ENCODE peak calls at places on chromosomes 1 and 21, in six cellular contexts. F, L, C, O, V and W are unnamed samples. For H3F3A, the result is how much of the 10 kb centered on the place peaks cover.

GRCh38 chr1:68347415-68347814 is 102.3 kb downstream of the RPE65 start:
- DNase-seq in C (no peak), F (no peak), V (peak), L (no peak), O (no peak), W (no peak)

GRCh38 chr1:23960291-23960718 is 677 bp downstream of the PNRC2 start:
- DNase-seq in V (no peak), C (no peak), L (peak), O (no peak), F (no peak), W (no peak)

GRCh38 chr1:2088434-2088833 is 38.2 kb downstream of the PRKCZ start:
- DNase-seq in F (peak), L (peak), O (no peak), C (no peak), V (no peak), W (no peak)

GRCh38 chr1:16151985-16152384 is 3.9 kb downstream of the EPHA2 start:
- DNase-seq in V (no peak), O (no peak), L (no peak), F (no peak), C (no peak), W (no peak)

GRCh38 chr1:179926494-179927205 is 28.0 kb upstream of the CEP350 start:
- DNase-seq in C (no peak), F (no peak), O (no peak), V (no peak), L (peak), W (peak)

GRCh38 chr1:57015071-57015470 is 49.3 kb upstream of the C8B start:
- DNase-seq in L (no peak), O (no peak), V (no peak), F (no peak), C (no peak), W (no peak)

GRCh38 chr1:20666804-20667203 is 5.6 kb upstream of the DDOST start:
- DNase-seq in L (peak), C (peak), O (no peak), F (no peak), V (peak), W (peak)

GRCh38 chr1:204478921-204479320 is 15.7 kb downstream of the PIK3C2B start:
- DNase-seq in L (no peak), V (no peak), C (no peak), O (no peak), F (no peak), W (no peak)

GRCh38 chr1:218796773-218797172 is 376.9 kb upstream of the LYPLAL1 start:
- DNase-seq in F (no peak), V (no peak), L (no peak), C (no peak), O (no peak), W (no peak)

GRCh38 chr1:234143681-234144080 is 229.6 kb upstream of the COA6 start:
- DNase-seq in O (no peak), V (no peak), C (no peak), L (no peak), F (no peak), W (no peak)
- H3K4me3 ChIP-seq in O (no peak), V (no peak), C (no peak), L (no peak), F (no peak), W (no peak)

GRCh38 chr1:110067429-110067956 is 3.0 kb downstream of the ALX3 start:
- DNase-seq in V (no peak), C (no peak), F (peak), O (peak), L (no peak), W (no peak)
- H3F3A ChIP-seq in V (under half), C (under half), F (under half), O (under half), L (under half), W (under half)

GRCh38 chr21:45952974-45953373 is 28.6 kb upstream of the COL6A1 start:
- DNase-seq in O (no peak), V (no peak), F (no peak), L (no peak), C (no peak), W (no peak)
- TF ChIP-seq EZH2phosphoT487 in O (no peak), V (no peak), F (no peak), L (no peak), C (no peak), W (no peak)

GRCh38 chr1:201739492-201740085 is 89.4 kb upstream of the IPO9 start:
- DNase-seq in F (peak), V (peak), L (peak), C (peak), O (peak), W (peak)
- H3K4me3 ChIP-seq in F (peak), V (peak), L (peak), C (peak), O (peak), W (peak)